ENCODE peak calls at places on chromosomes 5 and 9, in seven cellular contexts. A, P, R, L, H, B and G are unnamed samples.
A peak's percentile ranks its signal among the peaks of the same experiment; 100 is the strongest.

GRCh38 chr5:127827451-127827850 is 124.3 kb downstream of the CCDC192 start:
- DNase-seq in A (no peak), R (no peak), L (no peak), P (no peak), B (no peak), H (no peak), G (no peak)

GRCh38 chr9:98007251-98007928 is 24.2 kb downstream of the ANP32B start:
- DNase-seq in R (no peak), H (no peak), B (no peak), P (peak; percentile 22), L (no peak), A (no peak), G (peak; percentile 41)

GRCh38 chr9:126790561-126790960 is 14.3 kb upstream of the ZBTB43 start:
- DNase-seq in H (no peak), A (no peak), R (no peak), L (no peak), B (no peak), P (no peak), G (no peak)

GRCh38 chr9:132239999-132240859 is 78.4 kb downstream of the NTNG2 start:
- DNase-seq in H (peak; percentile 32), B (no peak), R (no peak), A (no peak), P (no peak), L (peak; percentile 96), G (no peak)

GRCh38 chr5:168354397-168354796 is 63.0 kb downstream of the WWC1 start:
- DNase-seq in B (no peak), A (no peak), H (no peak), L (no peak), P (no peak), R (no peak), G (no peak)

GRCh38 chr5:140131967-140132409 is 6.3 kb downstream of the IGIP start:
- DNase-seq in P (peak; percentile 87), H (no peak), L (peak; percentile 41), R (peak; percentile 74), B (no peak), A (no peak), G (peak; percentile 96)

GRCh38 chr5:111628901-111629300 is 116.6 kb upstream of the STARD4 start:
- DNase-seq in P (peak; percentile 37), R (no peak), H (no peak), L (no peak), A (no peak), B (no peak), G (peak; percentile 55)

GRCh38 chr5:124583469-124584350 is 162.7 kb downstream of the ZNF608 start:
- DNase-seq in B (no peak), P (peak; percentile 91), H (no peak), L (no peak), A (no peak), R (peak; percentile 61), G (peak; percentile 86)

GRCh38 chr5:176418251-176418650 is 1.9 kb upstream of the CLTB start:
- DNase-seq in B (no peak), R (no peak), L (no peak), H (no peak), P (no peak), A (no peak), G (no peak)

GRCh38 chr9:89623925-89624420 is 19.2 kb downstream of the GADD45G start:
- DNase-seq in L (no peak), P (no peak), A (no peak), B (no peak), R (no peak), H (no peak), G (no peak)

GRCh38 chr9:127557466-127557869 is 54.6 kb upstream of the STXBP1 start:
- DNase-seq in P (no peak), B (peak; percentile 21), L (no peak), H (no peak), A (no peak), R (no peak), G (peak; percentile 35)

GRCh38 chr5:145737578-145737977 is 97.6 kb downstream of the PRELID2 start:
- DNase-seq in L (no peak), P (no peak), B (no peak), R (no peak), A (no peak), H (no peak), G (no peak)

GRCh38 chr9:72363908-72364678 is 915 bp downstream of the ZFAND5 start:
- DNase-seq in P (peak; percentile 69), L (peak; percentile 33), R (no peak), H (peak; percentile 64), B (peak; percentile 62), A (peak; percentile 40), G (peak; percentile 59)

GRCh38 chr9:101848485-101848919 is 110.1 kb upstream of the GRIN3A start:
- DNase-seq in H (no peak), B (no peak), R (no peak), P (peak; percentile 10), L (no peak), A (no peak), G (peak; percentile 72)

GRCh38 chr5:42875785-42876374 is 64.2 kb upstream of the SELENOP start:
- DNase-seq in H (no peak), R (no peak), P (no peak), L (no peak), B (no peak), A (no peak), G (no peak)

GRCh38 chr9:68416891-68417570 is 60.6 kb downstream of the PGM5 start:
- DNase-seq in L (peak; percentile 7), A (no peak), H (no peak), B (no peak), R (no peak), P (peak; percentile 2), G (peak; percentile 5)

GRCh38 chr5:620152-620551 is 8.0 kb downstream of the CEP72 start:
- DNase-seq in L (no peak), R (no peak), B (peak; percentile 6), P (no peak), A (no peak), H (peak; percentile 6), G (no peak)

GRCh38 chr9:34124923-34125322 is 1.6 kb downstream of the DCAF12 start:
- DNase-seq in H (no peak), P (peak; percentile 19), B (no peak), A (no peak), L (no peak), R (no peak), G (peak; percentile 20)

GRCh38 chr5:175847503-175847902 is 23.9 kb upstream of the CPLX2 start:
- DNase-seq in H (no peak), B (no peak), R (no peak), P (peak; percentile 54), A (no peak), L (peak; percentile 67), G (peak; percentile 7)

GRCh38 chr5:38467353-38468040 is 88.9 kb downstream of the LIFR start:
- DNase-seq in L (no peak), R (no peak), B (peak; percentile 82), A (no peak), H (peak; percentile 85), P (peak; percentile 87), G (peak; percentile 59)

GRCh38 chr5:37721447-37721871 is 118.4 kb downstream of the GDNF start:
- DNase-seq in B (no peak), L (no peak), P (peak; percentile 56), H (no peak), R (no peak), A (no peak), G (peak; percentile 61)

GRCh38 chr5:39947657-39948056 is 522.9 kb upstream of the DAB2 start:
- DNase-seq in H (no peak), A (no peak), B (no peak), P (peak; percentile 15), L (no peak), R (no peak), G (peak; percentile 63)

GRCh38 chr9:76591256-76591950 is 132.4 kb downstream of the GCNT1 start:
- DNase-seq in P (peak; percentile 69), R (no peak), A (no peak), B (no peak), H (no peak), L (no peak), G (peak; percentile 79)

GRCh38 chr5:116971131-116971530 is 396.5 kb upstream of the SEMA6A start:
- DNase-seq in A (no peak), B (no peak), H (no peak), P (no peak), R (no peak), L (no peak), G (no peak)

GRCh38 chr9:91954841-91955471 is 4.9 kb upstream of the ROR2 start:
- DNase-seq in A (peak; percentile 60), L (peak; percentile 79), P (peak; percentile 85), B (peak; percentile 69), R (no peak), H (peak; percentile 78), G (peak; percentile 74)
- H3K4me3 ChIP-seq in A (no peak overlapping the region), L (no peak overlapping the region), P (peak overlapping the region; percentile 48), B (no peak overlapping the region), R (no peak overlapping the region), H (no peak overlapping the region), G (peak overlapping the region; percentile 23)

GRCh38 chr5:88672644-88673493 is 210.1 kb downstream of the MEF2C start:
- DNase-seq in B (no peak), R (no peak), A (no peak), L (no peak), P (no peak), H (no peak), G (no peak)
- H3K4me3 ChIP-seq in B (no peak overlapping the region), R (no peak overlapping the region), A (no peak overlapping the region), L (no peak overlapping the region), P (peak overlapping the region; percentile 7), H (no peak overlapping the region), G (no peak overlapping the region)

GRCh38 chr5:134273642-134274361 is 47.9 kb upstream of the PPP2CA start:
- DNase-seq in B (no peak), A (no peak), L (peak; percentile 11), R (peak; percentile 4), H (no peak), P (no peak), G (no peak)
- H3K4me3 ChIP-seq in B (no peak overlapping the region), A (no peak overlapping the region), L (no peak overlapping the region), R (no peak overlapping the region), H (no peak overlapping the region), P (no peak overlapping the region), G (no peak overlapping the region)

GRCh38 chr9:86902606-86903460 is 44.5 kb downstream of the GAS1 start:
- DNase-seq in P (no peak), H (no peak), B (peak; percentile 50), R (no peak), A (peak; percentile 36), L (no peak), G (no peak)

GRCh38 chr9:86908261-86908660 is 39.0 kb downstream of the GAS1 start:
- DNase-seq in R (no peak), P (no peak), L (no peak), B (no peak), A (no peak), H (no peak), G (no peak)

GRCh38 chr9:86901511-86901910 is 45.8 kb downstream of the GAS1 start:
- DNase-seq in P (no peak), L (no peak), A (no peak), B (no peak), R (no peak), H (no peak), G (no peak)

GRCh38 chr9:86907346-86907745 is 40.0 kb downstream of the GAS1 start:
- DNase-seq in L (no peak), A (no peak), H (no peak), B (no peak), R (no peak), P (peak; percentile 39), G (no peak)

DNA sequence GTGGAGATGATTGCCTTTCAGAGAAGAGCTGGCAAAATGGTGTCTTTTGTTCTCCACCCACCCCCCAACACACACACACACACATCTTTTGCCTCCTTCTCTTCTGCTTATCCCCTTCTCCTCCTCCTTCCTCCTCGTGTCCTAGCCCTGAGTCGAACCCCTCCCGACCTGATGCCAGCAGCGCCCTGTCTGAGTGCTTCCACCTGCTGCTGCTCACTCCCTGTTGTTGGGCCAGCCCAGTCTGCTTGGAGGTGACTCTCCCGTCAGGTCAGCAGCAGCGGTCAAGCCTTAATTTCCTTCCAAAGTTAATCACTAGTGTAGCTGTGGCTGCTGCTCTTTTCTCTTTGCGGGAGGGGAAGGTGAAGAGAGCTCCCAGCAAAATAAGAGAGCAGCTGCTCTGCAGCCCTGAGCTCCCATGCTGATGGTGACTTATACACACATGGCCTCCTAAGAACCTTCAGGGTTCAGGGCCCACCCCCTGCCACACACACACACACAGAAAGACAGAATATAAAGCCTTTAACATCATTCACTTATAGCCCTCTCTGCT is 43.8 kb downstream of the GAS1 start:
- DNase-seq in B (peak; percentile 32), R (no peak), A (no peak), L (no peak), H (no peak), P (no peak), G (no peak)
- H3K4me3 ChIP-seq in B (peak overlapping the region; percentile 5), R (no peak overlapping the region), A (no peak overlapping the region), L (no peak overlapping the region), H (no peak overlapping the region), P (peak overlapping the region; percentile 43), G (no peak overlapping the region)